ENCODE peak calls at places on chromosomes 13 and 19, in seven cellular contexts. F, S, D, Q, B, Z and C are unnamed samples.

GRCh38 chr19:47026889-47027288 is 7.3 kb downstream of the NPAS1 start:
- DNase-seq in D (no peak), S (no peak), B (no peak), F (no peak), Z (no peak), Q (no peak), C (no peak)

GRCh38 chr13:70391678-70392077 is 283.4 kb upstream of the KLHL1 start:
- DNase-seq in Q (no peak), S (no peak), B (no peak), D (no peak), F (no peak), Z (no peak), C (no peak)

GRCh38 chr19:21483589-21484170 is 21.7 kb upstream of the ZNF429 start:
- DNase-seq in Q (peak), Z (peak), S (peak), F (peak), D (peak), B (peak), C (peak)

GRCh38 chr13:46354143-46355087 is 32.6 kb downstream of the RUBCNL start:
- DNase-seq in B (peak), Q (no peak), D (peak), Z (no peak), F (no peak), S (no peak), C (peak)

GRCh38 chr13:43170497-43170896 is 147.1 kb downstream of the DNAJC15 start:
- DNase-seq in D (no peak), S (no peak), Q (no peak), Z (no peak), B (no peak), F (no peak), C (no peak)

GRCh38 chr13:24202215-24202614 is 41.7 kb downstream of the SPATA13 start:
- DNase-seq in D (no peak), S (no peak), Q (no peak), B (no peak), Z (no peak), F (no peak), C (no peak)

GRCh38 chr19:38095411-38096308 is 128.4 kb downstream of the DPF1 start:
- DNase-seq in F (peak), B (peak), D (peak), S (peak), Z (peak), Q (peak), C (peak)

GRCh38 chr13:107650081-107650701 is 565.1 kb downstream of the LIG4 start:
- DNase-seq in B (peak), Z (no peak), F (peak), Q (peak), D (peak), S (peak), C (peak)

GRCh38 chr19:47437500-47437899 is 18.2 kb upstream of the MEIS3 start:
- DNase-seq in D (no peak), S (no peak), F (no peak), Z (no peak), Q (no peak), B (no peak), C (no peak)

GRCh38 chr19:10292206-10292788 is 2.5 kb downstream of the ICAM5 start:
- DNase-seq in D (peak), F (peak), B (peak), Q (peak), S (peak), Z (peak), C (peak)

GRCh38 chr13:102225892-102226291 is 176.0 kb downstream of the FGF14 start:
- DNase-seq in D (no peak), Q (no peak), F (no peak), S (no peak), B (no peak), Z (no peak), C (no peak)

DNA sequence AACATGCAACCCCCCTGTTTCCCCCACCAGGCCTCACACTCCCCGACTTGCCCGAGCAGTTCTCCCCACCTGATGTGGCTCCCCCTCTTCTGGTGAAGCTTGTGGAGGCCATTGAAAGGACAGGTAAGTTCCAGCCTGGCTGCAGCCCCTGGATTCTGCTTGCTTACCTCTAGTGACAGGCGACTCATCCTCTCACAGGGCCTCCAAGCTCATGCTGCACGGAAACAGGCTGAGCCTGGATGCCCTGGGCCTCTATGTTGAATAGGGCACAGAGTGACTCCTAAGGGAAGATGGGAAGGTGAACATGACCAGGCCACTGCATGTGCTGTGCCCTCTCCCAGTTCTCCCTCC is 7.5 kb downstream of the PIK3R2 start:
- DNase-seq in D (no peak), F (no peak), Z (no peak), S (no peak), B (no peak), Q (peak), C (peak)
- H3K4me3 ChIP-seq in D (no peak), F (no peak), Z (no peak), S (no peak), B (no peak), Q (no peak), C (no peak)

GRCh38 chr19:44904426-44904994 is 1.1 kb upstream of the APOE start:
- DNase-seq in Q (no peak), B (no peak), Z (no peak), S (no peak), F (no peak), D (no peak), C (no peak)

GRCh38 chr19:44903602-44904425 is 1.8 kb upstream of the APOE start:
- DNase-seq in F (peak), D (peak), S (peak), B (peak), Q (peak), Z (peak), C (peak)

GRCh38 chr19:44903216-44903601 is 2.4 kb upstream of the APOE start:
- DNase-seq in D (no peak), F (no peak), Z (no peak), S (no peak), Q (no peak), B (no peak), C (no peak)

GRCh38 chr19:44907613-44908012 is 2.0 kb downstream of the APOE start:
- DNase-seq in B (no peak), S (no peak), Z (no peak), F (no peak), D (no peak), Q (no peak), C (no peak)

GRCh38 chr19:44905437-44906160 is at the start of gene APOE:
- DNase-seq in S (no peak), D (peak), B (peak), Z (peak), Q (no peak), F (no peak), C (no peak)
- H3K4me3 ChIP-seq in S (peak), D (peak), B (no peak), Z (peak), Q (peak), F (peak), C (peak)

GRCh38 chr19:13839938-13840750 is 36.8 kb upstream of the NANOS3 start:
- DNase-seq in B (no peak), D (no peak), F (no peak), Q (no peak), S (peak), Z (no peak), C (peak)
- H3K4me3 ChIP-seq in B (peak), D (peak), F (peak), Q (peak), S (peak), Z (peak), C (peak)

GRCh38 chr19:35612559-35613321 is at the start of gene HAUS5:
- DNase-seq in B (peak), S (peak), D (peak), Z (peak), F (peak), Q (peak), C (peak)

GRCh38 chr19:35609881-35610353 is 2.6 kb upstream of the HAUS5 start:
- DNase-seq in S (no peak), D (no peak), Q (no peak), B (no peak), Z (no peak), F (no peak), C (no peak)

GRCh38 chr19:35615036-35615435 is 2.5 kb downstream of the HAUS5 start:
- DNase-seq in D (no peak), Z (no peak), Q (no peak), B (no peak), S (no peak), F (no peak), C (no peak)

GRCh38 chr19:35613574-35613973 is 1.0 kb downstream of the HAUS5 start:
- DNase-seq in Q (no peak), D (no peak), B (no peak), Z (no peak), S (no peak), F (no peak), C (no peak)

GRCh38 chr19:35612224-35612558 is 344 bp upstream of the HAUS5 start:
- DNase-seq in S (no peak), Z (no peak), B (no peak), Q (no peak), D (no peak), F (no peak), C (no peak)
- H3K4me3 ChIP-seq in S (no peak), Z (peak), B (peak), Q (peak), D (peak), F (peak), C (peak)

GRCh38 chr13:108967371-108967770 is 338.0 kb downstream of the MYO16 start:
- DNase-seq in S (no peak), Z (no peak), B (no peak), Q (no peak), D (no peak), F (no peak), C (no peak)
- H3K4me3 ChIP-seq in S (no peak), Z (no peak), B (no peak), Q (no peak), D (no peak), F (no peak), C (no peak)

GRCh38 chr13:96898212-96898611 is 96.1 kb downstream of the OXGR1 start:
- DNase-seq in Z (no peak), D (peak), Q (no peak), B (no peak), S (no peak), F (no peak), C (peak)
- H3K4me3 ChIP-seq in Z (no peak), D (no peak), Q (no peak), B (no peak), S (no peak), F (no peak), C (no peak)